ENCODE peak calls at places on chromosomes 1 and 21, in seven cellular contexts. C is AG04450, I is A673, D is ovary, S is mammary epithelial cell, F is A549, Z is MM.1S. Y is an unnamed sample.

GRCh38 chr1:70483342-70483741 is 72.3 kb downstream of the CTH start:
- DNase-seq in C (no peak), I (peak; percentile 85), D (no peak), F (no peak), S (no peak), Z (no peak), Y (no peak)

GRCh38 chr1:17596651-17597509 is 57.4 kb downstream of the ARHGEF10L start:
- DNase-seq in C (no peak), S (no peak), D (no peak), F (no peak), Z (no peak), I (peak; percentile 17), Y (no peak)

GRCh38 chr1:212291505-212292134 is 6.4 kb downstream of the PPP2R5A start:
- DNase-seq in C (no peak), S (peak; percentile 50), Z (peak; percentile 82), I (peak; percentile 78), D (no peak), F (peak; percentile 44), Y (no peak)

GRCh38 chr1:207578796-207579435 is 66.0 kb upstream of the CR1L start:
- DNase-seq in Z (no peak), D (no peak), S (no peak), I (no peak), C (no peak), F (no peak), Y (no peak)

GRCh38 chr1:189654906-189655305 is 822.8 kb downstream of the BRINP3 start:
- DNase-seq in S (peak; percentile 49), I (peak; percentile 83), Z (no peak), C (peak; percentile 3), D (no peak), F (peak; percentile 15), Y (no peak)

GRCh38 chr1:243420968-243421675 is 165.3 kb downstream of the SDCCAG8 start:
- DNase-seq in D (no peak), C (no peak), I (no peak), F (no peak), Z (no peak), S (no peak), Y (no peak)

GRCh38 chr1:154717467-154718004 is 109.5 kb upstream of the ADAR start:
- DNase-seq in C (no peak), Z (no peak), F (no peak), S (no peak), D (no peak), I (no peak), Y (no peak)

GRCh38 chr1:113912594-113913311 is 7.6 kb downstream of the DCLRE1B start:
- DNase-seq in C (peak; percentile 69), D (peak; percentile 60), S (no peak), Z (no peak), F (no peak), I (no peak), Y (no peak)

GRCh38 chr1:16122916-16123315 is 33.0 kb downstream of the EPHA2 start:
- DNase-seq in F (no peak), Z (no peak), D (no peak), S (peak; percentile 97), C (peak; percentile 41), I (peak; percentile 93), Y (no peak)

GRCh38 chr1:1616045-1616821 is 933 bp downstream of the MIB2 start:
- DNase-seq in I (no peak), C (no peak), F (no peak), Z (peak; percentile 46), D (peak; percentile 53), S (peak; percentile 21), Y (no peak)

GRCh38 chr1:186099362-186100064 is 275.5 kb downstream of the TPR start:
- DNase-seq in Z (no peak), C (no peak), D (no peak), I (no peak), S (no peak), F (no peak), Y (no peak)

GRCh38 chr1:2226525-2227340 is 1.4 kb upstream of the SKI start:
- DNase-seq in D (peak; percentile 69), I (no peak), Z (no peak), F (no peak), S (no peak), C (no peak), Y (no peak)

GRCh38 chr1:55298167-55298894 is 83.2 kb upstream of the USP24 start:
- DNase-seq in Z (no peak), I (no peak), F (no peak), D (no peak), C (no peak), S (no peak), Y (no peak)

GRCh38 chr1:207248544-207249206 is 72.8 kb upstream of the CD55 start:
- DNase-seq in I (no peak), Z (no peak), F (no peak), D (no peak), C (no peak), S (peak; percentile 48), Y (no peak)

GRCh38 chr1:147545133-147545532 is 3.8 kb downstream of the BCL9 start:
- DNase-seq in I (peak; percentile 12), C (no peak), F (no peak), Z (peak; percentile 97), S (peak; percentile 97), D (no peak), Y (peak; percentile 98)

GRCh38 chr1:29962356-29962755 is 726.0 kb downstream of the PTPRU start:
- DNase-seq in F (no peak), C (no peak), I (no peak), Z (no peak), D (no peak), S (no peak), Y (no peak)

GRCh38 chr1:228045871-228046270 is 36.6 kb upstream of the ARF1 start:
- DNase-seq in C (no peak), D (no peak), I (no peak), Z (no peak), S (no peak), F (no peak), Y (no peak)

GRCh38 chr1:66552829-66553228 is 18.9 kb downstream of the SGIP1 start:
- DNase-seq in C (no peak), I (peak; percentile 52), F (no peak), S (no peak), D (peak; percentile 36), Z (no peak), Y (no peak)

GRCh38 chr21:24275613-24276012 is 1331.7 kb downstream of the MRPL39 start:
- DNase-seq in C (no peak), I (no peak), Z (no peak), D (no peak), F (no peak), S (no peak), Y (no peak)

GRCh38 chr1:59718064-59718988 is 96.4 kb upstream of the HOOK1 start:
- DNase-seq in S (peak; percentile 23), C (no peak), D (no peak), Z (peak; percentile 15), F (no peak), I (peak; percentile 68), Y (no peak)

GRCh38 chr1:59718989-59719360 is 95.8 kb upstream of the HOOK1 start:
- DNase-seq in C (no peak), S (no peak), I (no peak), D (no peak), Z (no peak), F (no peak), Y (no peak)

GRCh38 chr1:59716551-59717231 is 98.1 kb upstream of the HOOK1 start:
- DNase-seq in D (no peak), S (no peak), F (no peak), Z (no peak), C (no peak), I (no peak), Y (no peak)

GRCh38 chr1:59714966-59715365 is 99.8 kb upstream of the HOOK1 start:
- DNase-seq in Z (no peak), I (no peak), F (no peak), C (no peak), D (no peak), S (no peak), Y (no peak)

GRCh38 chr1:59720716-59721115 is 94.0 kb upstream of the HOOK1 start:
- DNase-seq in F (no peak), Z (no peak), D (no peak), S (no peak), C (no peak), I (no peak), Y (no peak)
- H3K27ac ChIP-seq in F (no peak overlapping the region), Z (no peak overlapping the region), D (no peak overlapping the region), S (no peak overlapping the region), C (no peak overlapping the region), I (no peak overlapping the region), Y (no peak overlapping the region)

DNA sequence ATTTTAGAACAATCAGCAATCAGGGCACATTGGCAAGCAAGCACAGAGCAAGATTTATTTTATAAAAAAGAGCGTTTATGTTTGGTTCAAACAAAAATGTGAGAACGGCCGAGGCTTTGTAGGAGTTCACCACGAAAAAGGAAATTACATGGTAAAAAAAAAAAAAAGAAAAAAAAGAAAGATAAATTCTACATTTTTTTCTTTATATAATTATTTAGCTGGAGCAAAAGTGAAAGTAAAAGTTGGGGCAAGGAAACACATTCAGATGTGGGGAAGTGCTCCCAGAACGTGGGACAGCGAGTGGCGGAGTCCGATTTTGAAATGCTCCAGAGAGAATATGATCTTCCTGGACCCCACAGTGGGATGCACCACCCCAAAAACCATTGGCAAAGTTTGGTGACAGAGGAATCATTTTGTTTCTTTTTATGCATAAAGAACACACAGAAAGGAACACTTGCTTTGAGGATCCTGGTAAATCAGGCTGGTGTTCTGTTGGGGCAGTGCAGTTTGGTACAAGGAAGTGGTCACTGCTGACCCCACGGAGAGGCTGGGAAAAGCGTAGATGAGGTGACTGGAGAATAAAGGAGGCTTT is 16.3 kb upstream of the ATP5PO start:
- DNase-seq in I (no peak), C (no peak), Z (no peak), S (no peak), D (no peak), F (no peak), Y (no peak)
- H3K27ac ChIP-seq in I (no peak overlapping the region), C (no peak overlapping the region), Z (no peak overlapping the region), S (peak overlapping the region; percentile 74), D (no peak overlapping the region), F (no peak overlapping the region), Y (peak overlapping the region; percentile 86)

DNA sequence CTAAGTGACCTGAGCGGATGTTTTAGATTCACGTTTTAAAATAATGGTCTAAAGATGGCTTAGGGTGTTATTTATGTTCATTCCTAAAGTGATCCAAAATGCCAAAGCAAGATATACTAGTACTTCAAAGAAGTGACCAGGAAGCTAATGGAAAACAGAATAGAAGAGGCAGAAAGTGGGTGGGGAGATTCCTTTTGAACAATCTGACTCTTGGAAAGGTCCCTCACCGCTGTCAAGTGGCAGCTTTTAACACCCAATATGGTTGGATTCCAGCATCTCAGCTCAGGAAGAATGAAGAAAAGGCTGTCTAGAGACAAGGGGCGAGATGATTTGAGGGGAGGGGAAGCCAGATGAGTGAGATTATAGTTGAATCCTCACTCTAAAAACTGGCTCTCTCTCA is 90.3 kb downstream of the SCMH1 start:
- DNase-seq in F (no peak), S (no peak), I (no peak), Z (no peak), D (no peak), C (no peak), Y (no peak)
- H3K27ac ChIP-seq in F (peak overlapping the region; percentile 95), S (no peak overlapping the region), I (no peak overlapping the region), Z (no peak overlapping the region), D (no peak overlapping the region), C (peak overlapping the region; percentile 80), Y (no peak overlapping the region)

DNA sequence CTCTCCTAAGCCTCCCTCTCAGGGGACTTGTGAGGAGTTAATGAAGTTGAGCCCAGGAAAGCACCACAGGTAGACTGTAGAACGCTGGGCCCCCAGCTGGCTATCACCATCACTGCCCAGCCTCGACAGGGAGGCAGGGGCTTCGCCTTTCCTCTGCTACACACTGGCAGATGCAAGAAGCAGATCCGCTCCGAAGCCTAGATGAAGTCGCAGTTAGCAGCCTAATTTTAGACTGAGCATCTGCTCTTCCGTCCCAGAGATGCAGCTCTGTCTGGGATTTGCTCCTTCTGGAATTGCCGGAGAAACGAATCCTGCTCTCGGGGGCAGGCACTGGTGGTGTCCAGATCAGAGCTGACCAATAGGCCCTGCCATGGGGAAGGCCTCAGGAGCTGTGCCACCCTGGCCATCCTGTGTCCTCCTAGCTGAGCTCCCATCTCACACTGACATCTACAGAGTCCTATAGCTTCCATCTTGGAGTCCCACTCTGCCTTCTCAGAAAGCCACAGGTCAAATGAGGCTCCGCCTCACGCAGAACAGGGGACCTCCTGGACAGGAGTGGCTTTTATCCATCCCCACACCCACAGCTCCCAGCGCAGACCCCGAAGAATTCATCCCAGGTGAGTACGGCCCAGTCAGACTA is 186.8 kb upstream of the EDN2 start:
- DNase-seq in D (no peak), C (no peak), Z (no peak), S (no peak), I (no peak), F (no peak), Y (no peak)
- H3K27ac ChIP-seq in D (no peak overlapping the region), C (peak overlapping the region; percentile 99), Z (no peak overlapping the region), S (peak overlapping the region; percentile 40), I (no peak overlapping the region), F (peak overlapping the region; percentile 52), Y (peak overlapping the region; percentile 48)